ENCODE peak calls at places on chromosome 20, in eight cellular contexts. R is OCI-LY7; W is right lobe of liver; V is tibial artery; L is CD8-positive, alpha-beta memory T cell; Q is upper lobe of right lung; S is psoas muscle; C is PC-3. K is an unnamed sample.
A peak's percentile ranks its signal among the peaks of the same experiment; 100 is the strongest.

GRCh38 chr20:42714298-42715141 is 475.2 kb downstream of the PTPRT start:
- DNase-seq in R (no peak), W (no peak), V (no peak), L (no peak), Q (no peak), S (no peak), C (no peak), K (no peak)

GRCh38 chr20:53103124-53103523 is 131.0 kb downstream of the TSHZ2 start:
- DNase-seq in R (peak; percentile 55), W (no peak), V (no peak), L (no peak), Q (no peak), S (no peak), C (no peak), K (no peak)

GRCh38 chr20:6140947-6141346 is 18.1 kb upstream of the FERMT1 start:
- DNase-seq in R (peak; percentile 5), W (no peak), V (no peak), L (no peak), Q (no peak), S (no peak), C (peak; percentile 34), K (no peak)

GRCh38 chr20:60170116-60170515 is 211.9 kb downstream of the CDH26 start:
- DNase-seq in R (no peak), W (no peak), V (no peak), L (no peak), Q (no peak), S (no peak), C (no peak), K (no peak)

GRCh38 chr20:20520776-20521175 is 152.9 kb downstream of the INSM1 start:
- DNase-seq in R (no peak), W (no peak), V (no peak), L (no peak), Q (no peak), S (no peak), C (peak; percentile 87), K (peak; percentile 69)

GRCh38 chr20:40797425-40797824 is 108.4 kb upstream of the MAFB start:
- DNase-seq in R (peak; percentile 61), W (no peak), V (no peak), L (no peak), Q (no peak), S (no peak), C (peak; percentile 37), K (peak; percentile 3)

GRCh38 chr20:38863024-38863851 is 57.7 kb downstream of the PPP1R16B start:
- DNase-seq in R (peak; percentile 87), W (no peak), V (no peak), L (peak; percentile 81), Q (no peak), S (no peak), C (no peak), K (no peak)

GRCh38 chr20:48189177-48189576 is 403.9 kb upstream of the SULF2 start:
- DNase-seq in R (peak; percentile 46), W (no peak), V (no peak), L (no peak), Q (no peak), S (no peak), C (peak; percentile 63), K (peak; percentile 8)

GRCh38 chr20:21398109-21398480 is 769 bp upstream of the NKX2-4 start:
- DNase-seq in R (no peak), W (no peak), V (no peak), L (no peak), Q (no peak), S (no peak), C (no peak), K (no peak)

GRCh38 chr20:40897177-40897700 is 131.4 kb upstream of the TOP1 start:
- DNase-seq in R (no peak), W (peak; percentile 28), V (no peak), L (no peak), Q (no peak), S (no peak), C (no peak), K (no peak)

GRCh38 chr20:5402903-5403531 is 86.3 kb upstream of the PROKR2 start:
- DNase-seq in R (peak; percentile 46), W (no peak), V (no peak), L (no peak), Q (no peak), S (no peak), C (peak; percentile 64), K (no peak)

DNA sequence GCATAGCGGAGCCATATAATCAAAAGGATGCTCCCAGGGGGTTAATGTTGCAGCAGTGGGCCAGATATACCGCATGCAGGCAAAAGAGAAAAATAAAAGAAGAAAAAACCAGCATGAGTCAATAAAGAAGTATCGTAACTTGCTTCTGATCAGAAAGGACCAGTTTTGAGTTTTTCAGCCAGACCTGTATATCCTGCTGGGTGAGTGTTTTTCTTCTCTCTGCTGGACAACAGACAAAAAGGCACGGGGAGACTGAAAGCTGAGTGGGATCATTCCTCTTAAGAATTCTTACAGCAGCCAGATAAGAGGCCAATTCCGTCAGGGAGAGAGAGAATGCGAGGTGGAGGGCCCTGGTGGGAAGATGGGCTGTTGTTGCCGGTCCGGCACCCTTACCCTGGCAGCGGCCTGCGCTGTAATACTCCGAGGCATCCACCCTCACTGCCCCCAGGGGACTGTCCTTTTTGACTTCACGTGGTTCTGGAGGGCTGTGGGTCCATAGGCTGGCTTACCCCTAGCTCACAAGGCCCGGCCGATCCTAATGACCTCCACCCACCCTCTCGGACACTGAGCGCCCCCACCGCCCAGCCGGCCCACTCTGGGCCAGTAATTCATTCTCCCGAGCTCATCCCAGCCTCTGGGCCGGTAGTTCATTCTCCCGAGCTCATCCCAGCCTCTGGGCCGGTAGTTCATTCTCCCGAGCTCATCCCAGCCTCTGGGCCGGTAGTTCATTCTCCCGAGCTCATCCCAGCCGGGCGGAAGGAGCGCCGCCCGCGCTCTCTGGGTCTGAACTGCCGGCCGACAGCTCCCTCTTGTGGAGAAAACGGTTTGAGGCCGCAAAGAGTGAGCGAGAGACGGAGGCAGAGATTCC is 118.4 kb upstream of the SIRPA start:
- DNase-seq in R (peak; percentile 84), W (peak; percentile 86), V (peak; percentile 92), L (peak; percentile 84), Q (peak; percentile 90), S (peak; percentile 93), C (peak; percentile 95), K (peak; percentile 92)
- H3K4me1 ChIP-seq in R (peaks cover 8% of the 10 kb centered on the region), W (no peaks in the 10 kb centered on the region), V (no peaks in the 10 kb centered on the region), L (peaks cover 9% of the 10 kb centered on the region), Q (peaks cover 14% of the 10 kb centered on the region), S (peaks cover 6% of the 10 kb centered on the region), C (peaks cover 28% of the 10 kb centered on the region), K (no peaks in the 10 kb centered on the region)

GRCh38 chr20:25049261-25050060 is 8.5 kb downstream of the ACSS1 start:
- DNase-seq in R (no peak), W (peak; percentile 26), V (peak; percentile 70), L (peak; percentile 32), Q (no peak), S (peak; percentile 51), C (no peak), K (no peak)

GRCh38 chr20:25051386-25052155 is 6.4 kb downstream of the ACSS1 start:
- DNase-seq in R (no peak), W (peak; percentile 7), V (peak; percentile 51), L (peak; percentile 16), Q (no peak), S (peak; percentile 36), C (no peak), K (no peak)

GRCh38 chr20:25052255-25053206 is 5.4 kb downstream of the ACSS1 start:
- DNase-seq in R (no peak), W (peak; percentile 42), V (peak; percentile 83), L (peak; percentile 33), Q (peak; percentile 58), S (peak; percentile 35), C (no peak), K (peak; percentile 45)

GRCh38 chr20:25050082-25050481 is 7.9 kb downstream of the ACSS1 start:
- DNase-seq in R (no peak), W (no peak), V (no peak), L (no peak), Q (no peak), S (no peak), C (no peak), K (no peak)

GRCh38 chr20:25050501-25051350 is 7.2 kb downstream of the ACSS1 start:
- DNase-seq in R (no peak), W (peak; percentile 31), V (peak; percentile 56), L (peak; percentile 39), Q (no peak), S (peak; percentile 47), C (no peak), K (no peak)
- H3K4me1 ChIP-seq in R (peaks cover 3% of the 10 kb centered on the region), W (peaks cover 9% of the 10 kb centered on the region), V (peaks cover 10% of the 10 kb centered on the region), L (peaks cover 30% of the 10 kb centered on the region), Q (peaks cover 77% of the 10 kb centered on the region), S (peaks cover 94% of the 10 kb centered on the region), C (no peaks in the 10 kb centered on the region), K (peaks cover 6% of the 10 kb centered on the region)

DNA sequence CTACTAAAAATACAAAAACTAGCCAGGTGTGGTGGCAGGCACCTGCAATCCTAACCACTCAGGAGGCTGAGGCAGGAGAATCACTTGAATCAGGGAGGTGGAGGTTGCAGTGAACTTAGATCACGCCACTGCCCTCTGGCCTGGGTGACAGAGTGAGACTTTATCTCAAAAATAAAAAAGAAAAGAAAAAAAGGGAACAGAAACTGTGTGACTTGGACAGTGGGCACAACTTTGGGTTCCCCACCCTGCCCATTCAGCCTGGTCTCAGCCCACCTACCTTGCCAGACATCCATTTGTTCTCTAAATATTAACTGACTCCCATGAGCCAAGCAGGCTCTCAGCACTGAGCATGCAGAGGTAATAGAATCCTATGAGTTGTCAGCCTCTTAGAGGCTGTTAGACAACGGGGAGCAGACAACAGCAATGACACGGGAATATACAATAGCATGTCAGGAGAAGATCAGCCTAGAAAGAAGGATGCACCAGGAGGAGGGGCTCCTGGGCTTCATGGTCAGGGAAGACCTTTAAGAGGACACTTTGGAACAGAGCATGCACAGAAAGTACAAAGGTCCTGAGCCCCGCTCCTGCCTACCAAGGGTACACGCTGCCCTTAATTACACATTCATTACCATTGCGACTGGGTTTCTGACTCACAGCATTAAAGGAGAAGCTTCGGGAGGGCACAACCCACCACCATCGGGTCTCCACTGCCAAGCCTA is 20.0 kb downstream of the FAM209B start:
- DNase-seq in R (no peak), W (no peak), V (no peak), L (no peak), Q (no peak), S (no peak), C (no peak), K (no peak)
- H3K4me1 ChIP-seq in R (peaks cover 32% of the 10 kb centered on the region), W (no peaks in the 10 kb centered on the region), V (no peaks in the 10 kb centered on the region), L (no peaks in the 10 kb centered on the region), Q (peaks cover 7% of the 10 kb centered on the region), S (peaks cover 6% of the 10 kb centered on the region), C (peaks cover 15% of the 10 kb centered on the region), K (no peaks in the 10 kb centered on the region)

GRCh38 chr20:58327211-58327610 is 17.7 kb downstream of the RAB22A start:
- DNase-seq in R (no peak), W (peak; percentile 54), V (no peak), L (no peak), Q (no peak), S (no peak), C (no peak), K (no peak)
- H3K4me1 ChIP-seq in R (no peaks in the 10 kb centered on the region), W (no peaks in the 10 kb centered on the region), V (no peaks in the 10 kb centered on the region), L (peaks cover 5% of the 10 kb centered on the region), Q (peaks cover 10% of the 10 kb centered on the region), S (peaks cover 43% of the 10 kb centered on the region), C (no peaks in the 10 kb centered on the region), K (peaks cover 3% of the 10 kb centered on the region)

DNA sequence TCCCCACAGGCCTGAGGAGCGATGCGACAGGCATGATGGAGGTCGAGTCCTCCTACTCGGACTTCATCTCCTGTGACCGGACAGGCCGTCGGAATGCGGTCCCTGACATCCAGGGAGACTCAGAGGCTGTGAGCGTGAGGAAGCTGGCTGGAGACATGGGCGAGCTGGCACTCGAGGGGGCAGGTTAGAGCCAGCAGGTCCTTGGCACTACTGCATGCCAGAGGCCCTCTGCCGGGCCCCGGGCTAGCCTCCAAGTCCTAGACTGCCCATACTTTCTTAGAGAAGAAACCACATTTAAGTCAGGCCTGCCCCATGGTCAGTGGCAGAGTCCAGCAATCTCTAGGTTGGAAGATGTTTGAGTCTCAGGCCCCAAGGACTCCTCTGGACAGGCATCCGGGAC is 32.1 kb downstream of the PKIG start:
- DNase-seq in R (no peak), W (no peak), V (peak; percentile 87), L (no peak), Q (peak; percentile 53), S (peak; percentile 64), C (no peak), K (no peak)
- H3K4me1 ChIP-seq in R (peaks cover 85% of the 10 kb centered on the region), W (no peaks in the 10 kb centered on the region), V (no peaks in the 10 kb centered on the region), L (peaks cover 64% of the 10 kb centered on the region), Q (peaks cover 39% of the 10 kb centered on the region), S (peaks cover 51% of the 10 kb centered on the region), C (peaks cover 4% of the 10 kb centered on the region), K (peaks cover 6% of the 10 kb centered on the region)